ENCODE peak calls at places on chromosomes 4 and X, in nine cellular contexts. L, U, P, O, H, Z, G, T and R are unnamed samples.

GRCh38 chr4:96241819-96242218 is 401.9 kb downstream of the PDHA2 start:
- DNase-seq in L (no peak), U (no peak), P (no peak), O (no peak), H (no peak), Z (no peak), G (no peak), T (no peak), R (no peak)

GRCh38 chr4:90127706-90128345 is 632 bp downstream of the CCSER1 start:
- DNase-seq in L (no peak), U (no peak), P (no peak), O (peak; percentile 6), H (no peak), Z (peak; percentile 81), G (no peak), T (no peak), R (no peak)

GRCh38 chr4:94545296-94545695 is 93.6 kb downstream of the PDLIM5 start:
- DNase-seq in L (peak; percentile 61), U (no peak), P (no peak), O (no peak), H (no peak), Z (no peak), G (no peak), T (no peak), R (no peak)

GRCh38 chrX:147876849-147877646 is 34.7 kb upstream of the FMR1 start:
- DNase-seq in L (no peak), U (no peak), P (no peak), O (no peak), H (no peak), Z (no peak), G (no peak), T (no peak), R (no peak)

GRCh38 chrX:17608898-17609297 is 128.4 kb upstream of the SCML1 start:
- DNase-seq in L (no peak), U (no peak), P (no peak), O (no peak), H (no peak), Z (no peak), G (no peak), T (no peak), R (no peak)

GRCh38 chrX:143635915-143636314 is at the start of gene SLITRK4:
- DNase-seq in L (peak; percentile 76), U (no peak), P (no peak), O (peak; percentile 5), H (no peak), Z (no peak), G (no peak), T (no peak), R (no peak)

GRCh38 chr4:136412708-136413107 is 1119.6 kb downstream of the PCDH18 start:
- DNase-seq in L (peak; percentile 14), U (no peak), P (no peak), O (no peak), H (no peak), Z (no peak), G (no peak), T (no peak), R (no peak)

GRCh38 chr4:65893311-65893710 is 223.0 kb upstream of the EPHA5 start:
- DNase-seq in L (peak; percentile 21), U (no peak), P (no peak), O (no peak), H (no peak), Z (no peak), G (no peak), T (no peak), R (no peak)

GRCh38 chrX:48753708-48754107 is 7.8 kb upstream of the GLOD5 start:
- DNase-seq in L (no peak), U (no peak), P (no peak), O (no peak), H (no peak), Z (no peak), G (no peak), T (no peak), R (no peak)

GRCh38 chr4:104022871-104023270 is 303.1 kb upstream of the TACR3 start:
- DNase-seq in L (no peak), U (no peak), P (no peak), O (no peak), H (no peak), Z (no peak), G (no peak), T (no peak), R (no peak)

GRCh38 chrX:77900688-77901087 is 1.4 kb downstream of the COX7B start:
- DNase-seq in L (peak; percentile 14), U (no peak), P (no peak), O (no peak), H (no peak), Z (no peak), G (no peak), T (no peak), R (no peak)

GRCh38 chrX:21929209-21929608 is 11.3 kb upstream of the SMS start:
- DNase-seq in L (no peak), U (no peak), P (no peak), O (no peak), H (no peak), Z (no peak), G (no peak), T (no peak), R (no peak)

GRCh38 chrX:69298466-69299140 is 133.3 kb upstream of the PJA1 start:
- DNase-seq in L (peak; percentile 45), U (no peak), P (no peak), O (no peak), H (no peak), Z (no peak), G (no peak), T (no peak), R (no peak)

GRCh38 chr4:94621491-94622080 is 136.2 kb upstream of the BMPR1B start:
- DNase-seq in L (peak; percentile 66), U (no peak), P (no peak), O (peak; percentile 25), H (no peak), Z (no peak), G (no peak), T (no peak), R (no peak)

GRCh38 chr4:168803727-168804126 is 206.3 kb downstream of the CBR4 start:
- DNase-seq in L (peak; percentile 63), U (no peak), P (no peak), O (no peak), H (no peak), Z (no peak), G (no peak), T (no peak), R (no peak)

GRCh38 chrX:154411981-154412340 is 622 bp downstream of the TAFAZZIN start:
- DNase-seq in L (peak; percentile 53), U (no peak), P (no peak), O (peak; percentile 54), H (peak; percentile 38), Z (peak; percentile 74), G (no peak), T (peak; percentile 72), R (peak; percentile 51)

GRCh38 chr4:124132161-124132560 is 580.4 kb downstream of the ANKRD50 start:
- DNase-seq in L (peak; percentile 32), U (no peak), P (no peak), O (no peak), H (no peak), Z (no peak), G (no peak), T (no peak), R (no peak)

GRCh38 chr4:83851261-83852084 is 315.6 kb downstream of the GPAT3 start:
- DNase-seq in L (no peak), U (no peak), P (no peak), O (no peak), H (no peak), Z (peak; percentile 52), G (no peak), T (no peak), R (no peak)

GRCh38 chr4:149140841-149141240 is 674.8 kb downstream of the IQCM start:
- DNase-seq in L (peak; percentile 43), U (no peak), P (no peak), O (no peak), H (no peak), Z (no peak), G (no peak), T (no peak), R (no peak)

GRCh38 chr4:946517-947471 is 14.5 kb downstream of the TMEM175 start:
- DNase-seq in L (no peak), U (no peak), P (no peak), O (no peak), H (no peak), Z (peak; percentile 43), G (no peak), T (no peak), R (no peak)